ENCODE peak calls at places on chromosomes 3 and 15, in eight cellular contexts. J, Q, D, X, R, E, O and M are unnamed samples.

GRCh38 chr3:196159952-196160804 is 51.0 kb downstream of the ZDHHC19 start:
- DNase-seq in R (peak), J (peak), E (peak), X (peak), O (peak), Q (peak), D (peak), M (peak)

GRCh38 chr3:132004571-132004970 is 30.2 kb downstream of the CPNE4 start:
- DNase-seq in D (no peak), R (peak), J (no peak), E (no peak), X (peak), O (peak), Q (peak), M (peak)

GRCh38 chr15:99453646-99454045 is 112.1 kb upstream of the MEF2A start:
- DNase-seq in X (no peak), R (no peak), O (no peak), Q (no peak), E (no peak), J (no peak), D (no peak), M (no peak)

GRCh38 chr3:189995129-189995528 is 125.6 kb downstream of the P3H2 start:
- DNase-seq in D (no peak), J (no peak), O (peak), E (no peak), Q (no peak), X (peak), R (peak), M (no peak)

GRCh38 chr3:19931767-19932188 is 2.2 kb downstream of the EFHB start:
- DNase-seq in O (no peak), D (no peak), Q (peak), J (no peak), R (peak), E (no peak), X (no peak), M (no peak)

GRCh38 chr3:116005404-116005803 is 382.1 kb downstream of the GAP43 start:
- DNase-seq in J (no peak), O (peak), Q (peak), X (peak), R (peak), D (no peak), E (peak), M (peak)

GRCh38 chr15:41169784-41170183 is 53.7 kb upstream of the INO80 start:
- DNase-seq in D (no peak), Q (no peak), O (no peak), E (peak), X (no peak), J (peak), R (no peak), M (no peak)

GRCh38 chr15:73078722-73079121 is 26.5 kb downstream of the NEO1 start:
- DNase-seq in R (peak), E (peak), X (peak), J (no peak), O (peak), Q (peak), D (no peak), M (peak)

GRCh38 chr3:18740631-18741583 is 315.8 kb upstream of the SATB1 start:
- DNase-seq in J (no peak), E (peak), Q (no peak), X (no peak), R (no peak), D (peak), O (no peak), M (no peak)

GRCh38 chr3:128568602-128569490 is 75.8 kb upstream of the GATA2 start:
- DNase-seq in D (no peak), R (no peak), E (no peak), X (no peak), J (no peak), Q (no peak), O (no peak), M (no peak)

GRCh38 chr15:49421991-49422390 is 1.1 kb upstream of the FGF7 start:
- DNase-seq in X (peak), D (no peak), E (peak), O (peak), J (peak), Q (peak), R (peak), M (peak)

GRCh38 chr3:163785693-163786092 is 1292.6 kb downstream of the SI start:
- DNase-seq in X (peak), D (no peak), R (no peak), Q (no peak), J (no peak), O (no peak), E (no peak), M (no peak)

GRCh38 chr15:66187271-66187670 is 66.3 kb downstream of the MEGF11 start:
- DNase-seq in O (no peak), R (no peak), X (no peak), Q (no peak), J (no peak), E (no peak), D (no peak), M (no peak)

GRCh38 chr3:139252719-139253118 is 91.1 kb upstream of the MRPS22 start:
- DNase-seq in R (no peak), O (no peak), J (no peak), Q (no peak), E (no peak), X (no peak), D (no peak), M (no peak)

GRCh38 chr15:57312323-57313133 is 63.8 kb upstream of the CGNL1 start:
- DNase-seq in X (no peak), D (no peak), J (no peak), Q (no peak), R (no peak), E (no peak), O (no peak), M (no peak)

GRCh38 chr15:63553388-63553791 is 43.8 kb upstream of the FBXL22 start:
- DNase-seq in D (no peak), J (peak), E (peak), O (peak), Q (peak), X (peak), R (peak), M (peak)

GRCh38 chr15:92019706-92020105 is 166.2 kb downstream of the SLCO3A1 start:
- DNase-seq in R (no peak), D (no peak), J (no peak), O (no peak), X (no peak), Q (no peak), E (no peak), M (no peak)

GRCh38 chr3:71064288-71064975 is 519.1 kb downstream of the FOXP1 start:
- DNase-seq in J (peak), X (peak), D (no peak), R (peak), E (peak), Q (peak), O (peak), M (no peak)

GRCh38 chr3:87307805-87308204 is 31.4 kb upstream of the POU1F1 start:
- DNase-seq in D (no peak), E (no peak), J (no peak), X (peak), Q (peak), O (no peak), R (no peak), M (no peak)

GRCh38 chr3:9542182-9542581 is 11.4 kb downstream of the LHFPL4 start:
- DNase-seq in J (no peak), X (no peak), E (no peak), R (no peak), Q (no peak), O (no peak), D (no peak), M (no peak)

GRCh38 chr15:75348563-75349350 is 1.9 kb downstream of the NEIL1 start:
- DNase-seq in Q (no peak), R (no peak), D (no peak), O (no peak), X (no peak), E (no peak), J (no peak), M (no peak)

GRCh38 chr15:85402195-85402921 is 22.0 kb downstream of the AKAP13 start:
- DNase-seq in X (peak), Q (no peak), R (peak), E (no peak), D (no peak), O (peak), J (no peak), M (no peak)

GRCh38 chr3:160384639-160385312 is 14.2 kb downstream of the IFT80 start:
- DNase-seq in X (no peak), Q (no peak), D (no peak), J (no peak), O (no peak), E (no peak), R (no peak), M (no peak)

GRCh38 chr3:51550080-51550819 is 11.7 kb downstream of the RAD54L2 start:
- DNase-seq in Q (no peak), E (no peak), O (no peak), R (no peak), X (no peak), J (no peak), D (no peak), M (no peak)

GRCh38 chr3:113105980-113106379 is 105.4 kb upstream of the BOC start:
- DNase-seq in O (peak), J (no peak), Q (peak), X (peak), D (no peak), E (no peak), R (peak), M (no peak)

GRCh38 chr3:37218206-37218605 is 43.8 kb upstream of the LRRFIP2 start:
- DNase-seq in O (no peak), E (no peak), J (no peak), Q (no peak), D (no peak), R (no peak), X (no peak), M (no peak)

GRCh38 chr3:152461460-152461859 is 192.7 kb downstream of the MBNL1 start:
- DNase-seq in D (no peak), O (no peak), E (no peak), X (no peak), R (no peak), Q (no peak), J (no peak), M (no peak)

GRCh38 chr3:114155370-114155821 is 23.5 kb downstream of the DRD3 start:
- DNase-seq in J (no peak), R (peak), Q (peak), X (peak), O (peak), E (no peak), D (no peak), M (no peak)

GRCh38 chr3:80675790-80676189 is 908.0 kb upstream of the ROBO1 start:
- DNase-seq in J (no peak), D (no peak), X (no peak), R (no peak), Q (no peak), E (no peak), O (no peak), M (no peak)

GRCh38 chr3:80682235-80682634 is 914.4 kb upstream of the ROBO1 start:
- DNase-seq in E (no peak), D (no peak), R (no peak), O (no peak), J (no peak), Q (no peak), X (no peak), M (no peak)

GRCh38 chr3:80677796-80678195 is 910.0 kb upstream of the ROBO1 start:
- DNase-seq in X (peak), Q (peak), R (peak), D (no peak), E (no peak), J (no peak), O (no peak), M (no peak)

DNA sequence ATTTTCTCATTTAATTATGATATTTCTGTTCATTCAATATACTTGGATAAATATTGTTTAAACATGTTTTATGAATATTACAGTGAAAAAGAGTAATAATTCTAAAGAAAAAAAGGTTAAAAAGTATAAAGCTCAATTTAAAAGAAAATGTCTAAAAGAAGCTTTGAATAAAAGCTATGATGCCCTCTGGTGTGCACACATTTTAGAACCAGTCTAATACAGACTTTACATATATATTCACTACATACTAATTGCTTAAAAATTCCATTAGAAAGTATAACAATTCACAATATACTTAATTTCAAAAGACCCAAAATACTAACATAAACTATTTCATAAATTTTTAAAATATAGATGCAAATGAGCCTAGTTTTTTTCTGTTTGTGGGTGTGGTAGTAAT is 909.1 kb upstream of the ROBO1 start:
- DNase-seq in D (no peak), Q (no peak), O (no peak), E (no peak), R (peak), J (no peak), X (peak), M (no peak)
- TF ChIP-seq CTCF in D (no peak), Q (no peak), O (no peak), E (no peak), R (no peak), J (no peak), X (peak), M (no peak)

DNA sequence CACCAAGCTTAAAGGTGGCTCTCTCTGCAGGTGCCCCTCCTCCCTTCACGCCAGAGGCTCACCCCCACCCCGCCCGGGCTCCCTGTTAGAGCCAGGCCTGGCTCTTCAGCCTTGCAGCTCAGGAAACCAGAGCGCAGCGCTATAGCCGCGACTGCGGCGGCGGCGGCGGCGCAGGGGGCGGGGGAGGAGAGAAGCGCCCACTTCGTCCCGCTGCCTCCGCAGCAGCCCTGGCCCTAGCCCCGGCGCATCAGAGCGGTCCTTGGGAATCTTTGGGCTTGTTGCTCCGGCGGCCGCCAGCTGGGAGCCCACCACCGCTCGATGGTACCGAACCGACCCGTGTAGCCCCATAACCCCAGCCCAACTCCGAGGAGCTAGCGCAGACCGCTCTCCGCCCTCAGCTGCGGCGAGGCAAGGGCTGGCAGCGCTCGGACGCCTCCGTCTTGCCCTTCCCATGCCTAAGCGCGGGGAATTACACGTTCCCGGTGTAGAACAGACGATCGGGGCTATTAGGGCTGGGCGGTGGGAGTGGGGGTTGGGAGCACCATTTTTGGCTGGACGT is 1.2 kb downstream of the RASGRF1 start:
- DNase-seq in X (no peak), J (no peak), R (no peak), O (no peak), E (peak), D (no peak), Q (no peak), M (no peak)
- H3K4me3 ChIP-seq in X (no peak), J (no peak), R (no peak), O (no peak), E (no peak), D (no peak), Q (no peak), M (no peak)

GRCh38 chr3:84318273-84318809 is 640.4 kb upstream of the CADM2 start:
- DNase-seq in O (no peak), Q (no peak), R (no peak), J (no peak), D (no peak), X (no peak), E (no peak), M (no peak)
- TF ChIP-seq CTCF in O (no peak), Q (no peak), R (no peak), J (no peak), D (no peak), X (no peak), E (no peak), M (no peak)

DNA sequence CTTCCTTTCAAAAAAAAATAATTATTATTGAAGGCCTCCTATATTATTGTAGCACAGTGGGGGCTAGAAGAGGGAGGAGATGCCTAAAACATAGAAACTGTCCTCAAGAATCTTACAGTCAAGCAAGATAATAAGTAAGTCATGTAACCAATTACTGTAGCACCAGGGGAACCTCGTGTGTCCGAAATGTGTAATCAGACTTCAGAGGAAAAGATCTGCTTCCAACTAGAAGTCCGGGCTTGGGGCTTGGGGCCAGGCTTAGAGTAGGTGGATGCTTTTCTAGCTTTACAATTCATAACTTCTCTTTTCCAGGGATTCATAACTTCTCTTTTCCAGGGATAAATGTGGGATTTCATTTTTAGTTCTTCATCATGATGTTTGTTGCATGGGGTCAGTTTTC is 29.2 kb downstream of the MEIS2 start:
- DNase-seq in R (no peak), X (no peak), D (no peak), Q (no peak), E (no peak), J (no peak), O (no peak), M (no peak)
- H3K4me3 ChIP-seq in R (no peak), X (no peak), D (no peak), Q (no peak), E (no peak), J (no peak), O (no peak), M (no peak)

GRCh38 chr15:58383876-58384275 is 47.9 kb upstream of the LIPC start:
- DNase-seq in E (no peak), Q (no peak), J (no peak), D (no peak), X (no peak), R (no peak), O (no peak), M (no peak)
- TF ChIP-seq CTCF in E (no peak), Q (no peak), J (no peak), D (no peak), X (no peak), R (no peak), O (no peak), M (no peak)

GRCh38 chr15:45149060-45149459 is 19.3 kb downstream of the DUOX1 start:
- DNase-seq in X (no peak), D (no peak), J (no peak), R (no peak), E (no peak), O (no peak), Q (no peak), M (no peak)
- H3K4me3 ChIP-seq in X (no peak), D (no peak), J (no peak), R (no peak), E (no peak), O (no peak), Q (no peak), M (no peak)

DNA sequence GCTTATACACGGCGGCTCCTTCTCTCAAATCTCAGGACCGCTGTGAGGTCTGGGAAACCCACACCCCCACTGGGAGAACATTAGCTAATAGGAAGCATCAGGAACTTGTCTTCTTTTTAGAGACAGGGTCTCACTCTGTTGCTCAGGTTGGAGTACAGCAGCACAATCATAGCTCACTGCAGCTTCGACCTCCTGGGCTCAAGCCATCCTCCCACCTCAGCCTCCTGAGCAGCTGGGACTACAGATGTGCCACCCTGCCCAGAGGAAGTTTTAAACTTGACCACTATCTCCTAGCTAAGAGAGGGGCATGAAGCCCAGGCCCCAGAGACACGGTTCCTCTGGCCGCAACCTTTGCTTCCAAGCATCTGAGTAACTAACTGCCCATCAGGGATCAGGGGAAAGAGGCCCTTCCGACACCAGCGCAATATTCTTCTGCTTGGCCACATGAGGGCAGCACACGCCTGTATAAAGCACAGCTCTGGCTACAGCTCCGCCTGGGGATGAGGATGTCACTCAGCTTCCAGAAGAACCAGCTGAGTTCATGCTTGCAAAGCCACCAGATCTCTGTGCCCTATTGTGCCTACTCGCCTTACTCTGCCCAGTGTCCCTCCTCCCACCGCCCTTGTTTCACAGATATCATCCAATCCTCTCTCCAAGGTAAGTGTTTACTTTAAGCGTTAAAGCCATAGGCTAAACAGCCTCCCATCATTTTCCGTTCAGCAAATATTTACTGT is 57.6 kb upstream of the SLC6A11 start:
- DNase-seq in O (peak), D (no peak), X (peak), Q (peak), J (no peak), R (peak), E (peak), M (peak)
- TF ChIP-seq CTCF in O (peak), D (peak), X (peak), Q (peak), J (peak), R (peak), E (peak), M (peak)

GRCh38 chr15:48177875-48178611 is at the start of gene MYEF2:
- DNase-seq in O (peak), Q (peak), X (peak), R (peak), J (peak), E (peak), D (peak), M (no peak)
- H3K4me3 ChIP-seq in O (peak), Q (peak), X (peak), R (peak), J (peak), E (peak), D (peak), M (peak)